ENCODE peak calls at places on chromosomes 11 and 22, in nine cellular contexts. One of them, this sample, is unnamed.

GRCh38 chr22:49622241-49623105 is 205.2 kb downstream of the BRD1 start:
- DNase-seq in WTC11: no peak
- DNase-seq in endothelial cell: no peak
- DNase-seq in fibroblast of mammary gland: no peak
- DNase-seq in OCI-LY7: no peak
- DNase-seq in neural progenitor cell: no peak
- DNase-seq in fibroblast of the aortic adventitia: no peak
- DNase-seq in tibial artery: no peak
- DNase-seq in body of pancreas: no peak
- DNase-seq in this sample: no peak

GRCh38 chr11:64638017-64638664 is 47.1 kb downstream of the SLC22A12 start:
- DNase-seq in OCI-LY7: no peak
- DNase-seq in tibial artery: no peak
- DNase-seq in endothelial cell: peak
- DNase-seq in WTC11: peak
- DNase-seq in neural progenitor cell: peak
- DNase-seq in fibroblast of the aortic adventitia: no peak
- DNase-seq in body of pancreas: no peak
- DNase-seq in fibroblast of mammary gland: no peak
- DNase-seq in this sample: no peak

GRCh38 chr11:14054708-14055107 is 92.2 kb downstream of the SPON1 start:
- DNase-seq in fibroblast of the aortic adventitia: peak
- DNase-seq in WTC11: no peak
- DNase-seq in OCI-LY7: peak
- DNase-seq in tibial artery: peak
- DNase-seq in body of pancreas: peak
- DNase-seq in endothelial cell: no peak
- DNase-seq in neural progenitor cell: no peak
- DNase-seq in fibroblast of mammary gland: peak
- DNase-seq in this sample: no peak

GRCh38 chr11:11252403-11252802 is 100.6 kb downstream of the CSNK2A3 start:
- DNase-seq in OCI-LY7: peak
- DNase-seq in neural progenitor cell: no peak
- DNase-seq in tibial artery: no peak
- DNase-seq in body of pancreas: no peak
- DNase-seq in fibroblast of the aortic adventitia: no peak
- DNase-seq in WTC11: no peak
- DNase-seq in endothelial cell: no peak
- DNase-seq in fibroblast of mammary gland: no peak
- DNase-seq in this sample: no peak

GRCh38 chr11:76579047-76579751 is 91.3 kb downstream of the LRRC32 start:
- DNase-seq in body of pancreas: peak
- DNase-seq in tibial artery: peak
- DNase-seq in OCI-LY7: peak
- DNase-seq in fibroblast of the aortic adventitia: peak
- DNase-seq in endothelial cell: no peak
- DNase-seq in neural progenitor cell: peak
- DNase-seq in WTC11: peak
- DNase-seq in fibroblast of mammary gland: peak
- DNase-seq in this sample: no peak

GRCh38 chr11:73989156-73989555 is 6.5 kb upstream of the UCP2 start:
- DNase-seq in WTC11: no peak
- DNase-seq in fibroblast of mammary gland: no peak
- DNase-seq in tibial artery: peak
- DNase-seq in body of pancreas: no peak
- DNase-seq in fibroblast of the aortic adventitia: no peak
- DNase-seq in neural progenitor cell: no peak
- DNase-seq in endothelial cell: no peak
- DNase-seq in OCI-LY7: no peak
- DNase-seq in this sample: no peak

GRCh38 chr11:57276169-57276854 is 39.3 kb upstream of the APLNR start:
- DNase-seq in tibial artery: no peak
- DNase-seq in body of pancreas: no peak
- DNase-seq in OCI-LY7: no peak
- DNase-seq in WTC11: no peak
- DNase-seq in neural progenitor cell: no peak
- DNase-seq in fibroblast of mammary gland: no peak
- DNase-seq in fibroblast of the aortic adventitia: no peak
- DNase-seq in endothelial cell: no peak
- DNase-seq in this sample: no peak

GRCh38 chr11:3732671-3733070 is 61.5 kb upstream of the CHRNA10 start:
- DNase-seq in tibial artery: no peak
- DNase-seq in neural progenitor cell: no peak
- DNase-seq in fibroblast of mammary gland: no peak
- DNase-seq in endothelial cell: no peak
- DNase-seq in body of pancreas: no peak
- DNase-seq in OCI-LY7: no peak
- DNase-seq in fibroblast of the aortic adventitia: peak
- DNase-seq in WTC11: no peak
- DNase-seq in this sample: no peak

GRCh38 chr11:10725114-10725906 is 25.7 kb upstream of the CTR9 start:
- DNase-seq in OCI-LY7: no peak
- DNase-seq in neural progenitor cell: no peak
- DNase-seq in fibroblast of the aortic adventitia: peak
- DNase-seq in WTC11: no peak
- DNase-seq in fibroblast of mammary gland: peak
- DNase-seq in body of pancreas: no peak
- DNase-seq in endothelial cell: no peak
- DNase-seq in tibial artery: no peak
- DNase-seq in this sample: peak

GRCh38 chr11:126083829-126084607 is 21.4 kb upstream of the CDON start:
- DNase-seq in OCI-LY7: peak
- DNase-seq in WTC11: no peak
- DNase-seq in fibroblast of the aortic adventitia: no peak
- DNase-seq in tibial artery: no peak
- DNase-seq in endothelial cell: no peak
- DNase-seq in body of pancreas: peak
- DNase-seq in fibroblast of mammary gland: no peak
- DNase-seq in neural progenitor cell: peak
- DNase-seq in this sample: no peak

GRCh38 chr11:68610452-68611116 is 73.8 kb upstream of the GAL start:
- DNase-seq in fibroblast of mammary gland: peak
- DNase-seq in neural progenitor cell: peak
- DNase-seq in endothelial cell: no peak
- DNase-seq in tibial artery: no peak
- DNase-seq in body of pancreas: no peak
- DNase-seq in fibroblast of the aortic adventitia: peak
- DNase-seq in OCI-LY7: no peak
- DNase-seq in WTC11: no peak
- DNase-seq in this sample: peak
- TF ChIP-seq CTCF in fibroblast of mammary gland: peak
- TF ChIP-seq CTCF in neural progenitor cell: peak
- TF ChIP-seq CTCF in endothelial cell: no peak
- TF ChIP-seq CTCF in tibial artery: no peak
- TF ChIP-seq CTCF in body of pancreas: no peak
- TF ChIP-seq CTCF in fibroblast of the aortic adventitia: peak
- TF ChIP-seq CTCF in OCI-LY7: peak
- TF ChIP-seq CTCF in WTC11: no peak
- TF ChIP-seq CTCF in this sample: peak

DNA sequence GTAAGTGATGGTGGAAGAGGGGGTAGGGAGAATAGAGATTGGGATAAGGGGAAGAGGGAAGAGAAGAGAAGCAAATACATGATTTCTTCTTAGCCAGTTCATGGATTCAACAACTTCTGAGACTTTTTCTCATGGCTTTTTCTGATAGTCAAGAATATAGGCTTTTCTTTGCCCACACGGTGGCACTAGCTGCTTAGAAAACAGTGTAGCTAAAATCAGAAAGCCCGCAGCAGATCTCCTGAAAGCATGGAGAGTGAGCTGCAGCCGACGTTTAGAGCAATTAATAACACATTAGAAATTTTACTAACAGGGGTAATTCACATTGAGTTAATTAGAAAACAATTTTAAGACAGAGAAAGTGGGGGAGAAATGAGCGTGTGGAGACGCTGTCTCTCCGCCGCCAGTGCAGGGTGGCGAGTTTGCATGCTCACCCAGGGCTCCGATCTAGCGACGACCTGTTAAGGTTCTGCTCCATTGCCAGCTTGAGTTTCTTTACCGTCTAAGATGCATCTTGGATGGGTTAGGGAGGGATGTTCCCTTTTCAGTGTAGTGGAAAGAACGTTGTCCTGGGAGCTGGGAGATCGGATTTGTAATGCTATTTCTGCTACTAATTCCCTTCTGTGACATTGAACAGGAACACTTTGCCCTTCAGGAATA is 3.3 kb upstream of the RAG1 start:
- DNase-seq in fibroblast of mammary gland: peak
- DNase-seq in tibial artery: peak
- DNase-seq in OCI-LY7: peak
- DNase-seq in body of pancreas: peak
- DNase-seq in endothelial cell: peak
- DNase-seq in neural progenitor cell: peak
- DNase-seq in fibroblast of the aortic adventitia: peak
- DNase-seq in WTC11: no peak
- DNase-seq in this sample: peak
- TF ChIP-seq CTCF in fibroblast of mammary gland: peak
- TF ChIP-seq CTCF in tibial artery: peak
- TF ChIP-seq CTCF in OCI-LY7: peak
- TF ChIP-seq CTCF in body of pancreas: peak
- TF ChIP-seq CTCF in endothelial cell: peak
- TF ChIP-seq CTCF in neural progenitor cell: peak
- TF ChIP-seq CTCF in fibroblast of the aortic adventitia: peak
- TF ChIP-seq CTCF in WTC11: no peak
- TF ChIP-seq CTCF in this sample: peak

DNA sequence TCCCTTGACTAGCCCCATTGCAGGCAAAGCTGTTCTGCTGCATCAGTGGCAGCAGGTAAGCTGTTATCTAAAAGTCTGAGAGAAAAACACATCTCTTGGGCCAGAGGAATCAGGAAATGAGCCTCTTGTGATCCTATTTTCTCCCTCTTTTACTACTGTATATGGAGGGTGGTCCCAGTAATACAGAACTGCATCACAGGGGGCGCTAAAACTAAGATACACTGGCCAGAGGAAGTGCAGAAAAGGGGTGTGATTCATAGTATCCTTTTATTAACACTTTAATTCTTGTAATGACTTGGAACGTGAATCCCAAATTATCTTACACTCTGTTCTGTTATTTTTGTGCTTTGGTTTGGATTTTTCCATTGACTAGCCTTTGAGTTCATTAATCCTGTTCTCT is 8.8 kb upstream of the MED17 start:
- DNase-seq in endothelial cell: peak
- DNase-seq in WTC11: peak
- DNase-seq in body of pancreas: no peak
- DNase-seq in fibroblast of mammary gland: no peak
- DNase-seq in OCI-LY7: peak
- DNase-seq in tibial artery: no peak
- DNase-seq in neural progenitor cell: peak
- DNase-seq in fibroblast of the aortic adventitia: no peak
- DNase-seq in this sample: no peak
- TF ChIP-seq CTCF in endothelial cell: peak
- TF ChIP-seq CTCF in WTC11: peak
- TF ChIP-seq CTCF in body of pancreas: no peak
- TF ChIP-seq CTCF in fibroblast of mammary gland: peak
- TF ChIP-seq CTCF in OCI-LY7: peak
- TF ChIP-seq CTCF in tibial artery: no peak
- TF ChIP-seq CTCF in neural progenitor cell: peak
- TF ChIP-seq CTCF in fibroblast of the aortic adventitia: peak
- TF ChIP-seq CTCF in this sample: peak

DNA sequence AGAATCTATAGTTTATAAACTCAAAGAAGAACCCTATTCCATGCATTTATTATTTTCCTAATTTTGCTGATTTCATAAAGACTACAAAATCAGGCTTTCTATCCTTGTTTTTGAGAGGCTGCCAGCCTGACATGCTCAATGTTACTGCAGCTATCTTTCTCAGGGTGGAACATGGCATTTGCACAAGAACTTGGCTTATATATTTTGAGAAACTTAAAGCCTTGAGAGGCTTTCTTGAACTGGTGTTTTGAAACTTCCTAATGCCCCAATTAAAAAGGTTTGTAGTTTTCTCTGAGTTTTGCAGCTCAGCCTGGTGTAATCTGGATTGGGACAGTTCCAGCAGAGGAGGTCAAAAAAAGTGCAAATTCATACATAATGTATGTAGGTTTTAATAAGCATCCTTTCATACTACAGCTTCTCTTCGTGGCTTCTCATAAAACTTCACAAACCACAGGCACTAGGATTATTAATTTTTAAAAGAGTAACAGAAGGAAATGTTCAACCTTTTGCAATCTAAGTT is 223.4 kb downstream of the FAM76B start:
- DNase-seq in neural progenitor cell: no peak
- DNase-seq in endothelial cell: no peak
- DNase-seq in OCI-LY7: no peak
- DNase-seq in fibroblast of the aortic adventitia: peak
- DNase-seq in tibial artery: no peak
- DNase-seq in body of pancreas: no peak
- DNase-seq in WTC11: no peak
- DNase-seq in fibroblast of mammary gland: no peak
- DNase-seq in this sample: no peak
- TF ChIP-seq CTCF in neural progenitor cell: no peak
- TF ChIP-seq CTCF in endothelial cell: no peak
- TF ChIP-seq CTCF in OCI-LY7: no peak
- TF ChIP-seq CTCF in fibroblast of the aortic adventitia: no peak
- TF ChIP-seq CTCF in tibial artery: no peak
- TF ChIP-seq CTCF in body of pancreas: no peak
- TF ChIP-seq CTCF in WTC11: no peak
- TF ChIP-seq CTCF in fibroblast of mammary gland: no peak
- TF ChIP-seq CTCF in this sample: no peak

GRCh38 chr11:79561496-79561895 is 120.7 kb upstream of the TENM4 start:
- DNase-seq in fibroblast of mammary gland: no peak
- DNase-seq in tibial artery: no peak
- DNase-seq in OCI-LY7: no peak
- DNase-seq in endothelial cell: no peak
- DNase-seq in WTC11: no peak
- DNase-seq in body of pancreas: no peak
- DNase-seq in fibroblast of the aortic adventitia: no peak
- DNase-seq in neural progenitor cell: no peak
- DNase-seq in this sample: no peak

GRCh38 chr11:79570104-79570503 is 129.3 kb upstream of the TENM4 start:
- DNase-seq in body of pancreas: no peak
- DNase-seq in OCI-LY7: no peak
- DNase-seq in fibroblast of mammary gland: no peak
- DNase-seq in tibial artery: no peak
- DNase-seq in neural progenitor cell: no peak
- DNase-seq in endothelial cell: no peak
- DNase-seq in WTC11: no peak
- DNase-seq in fibroblast of the aortic adventitia: no peak
- DNase-seq in this sample: no peak

GRCh38 chr11:79564288-79564925 is 123.6 kb upstream of the TENM4 start:
- DNase-seq in endothelial cell: no peak
- DNase-seq in neural progenitor cell: no peak
- DNase-seq in tibial artery: no peak
- DNase-seq in WTC11: no peak
- DNase-seq in fibroblast of the aortic adventitia: no peak
- DNase-seq in OCI-LY7: no peak
- DNase-seq in body of pancreas: no peak
- DNase-seq in fibroblast of mammary gland: no peak
- DNase-seq in this sample: no peak
- TF ChIP-seq CTCF in endothelial cell: no peak
- TF ChIP-seq CTCF in neural progenitor cell: no peak
- TF ChIP-seq CTCF in tibial artery: no peak
- TF ChIP-seq CTCF in WTC11: no peak
- TF ChIP-seq CTCF in fibroblast of the aortic adventitia: no peak
- TF ChIP-seq CTCF in OCI-LY7: no peak
- TF ChIP-seq CTCF in body of pancreas: no peak
- TF ChIP-seq CTCF in fibroblast of mammary gland: no peak
- TF ChIP-seq CTCF in this sample: no peak